ENCODE peak calls at places on chromosome 18, in five cellular contexts. B is sigmoid colon, M is A549, O is kidney, G is prostate gland. F is an unnamed sample. For H3K4me1 and H3K9me3, the result is how much of the 10 kb centered on the place peaks cover.

GRCh38 chr18:78418379-78418778 is 561.2 kb upstream of the SALL3 start:
- DNase-seq in B (no peak), O (no peak), M (no peak), G (no peak), F (no peak)

GRCh38 chr18:25284861-25285574 is 66.9 kb downstream of the ZNF521 start:
- DNase-seq in B (no peak), G (no peak), M (no peak), O (no peak), F (no peak)

GRCh38 chr18:41996020-41996419 is 41.0 kb downstream of the PIK3C3 start:
- DNase-seq in O (no peak), B (no peak), G (no peak), M (no peak), F (no peak)

GRCh38 chr18:63405986-63406385 is 16.3 kb downstream of the VPS4B start:
- DNase-seq in B (peak), M (no peak), G (peak), O (no peak), F (no peak)

GRCh38 chr18:56161604-56162003 is 476.8 kb downstream of the TXNL1 start:
- DNase-seq in B (no peak), M (no peak), G (no peak), O (no peak), F (no peak)

GRCh38 chr18:52715961-52716360 is 376.0 kb downstream of the DCC start:
- DNase-seq in M (no peak), B (no peak), O (no peak), G (no peak), F (no peak)

GRCh38 chr18:75775121-75775520 is 347.6 kb upstream of the SMIM21 start:
- DNase-seq in M (no peak), O (no peak), B (no peak), G (no peak), F (no peak)

GRCh38 chr18:58859935-58860334 is 4.7 kb upstream of the ZNF532 start:
- DNase-seq in B (peak), O (no peak), M (no peak), G (no peak), F (no peak)

GRCh38 chr18:79872423-79872822 is 74.7 kb downstream of the KCNG2 start:
- DNase-seq in O (no peak), B (no peak), G (no peak), M (no peak), F (no peak)

GRCh38 chr18:57780318-57781127 is 22.6 kb downstream of the ATP8B1 start:
- DNase-seq in M (peak), G (no peak), B (no peak), O (no peak), F (no peak)

GRCh38 chr18:35524236-35524635 is 26.5 kb upstream of the INO80C start:
- DNase-seq in M (no peak), B (no peak), O (peak), G (no peak), F (no peak)

GRCh38 chr18:75545189-75545588 is 117.7 kb upstream of the SMIM21 start:
- DNase-seq in O (no peak), B (no peak), M (no peak), G (no peak), F (no peak)

GRCh38 chr18:24995056-24995455 is 356.9 kb downstream of the ZNF521 start:
- DNase-seq in G (no peak), B (no peak), O (no peak), M (no peak), F (no peak)

GRCh38 chr18:24262097-24262496 is 123.2 kb downstream of the CABYR start:
- DNase-seq in G (no peak), B (no peak), M (no peak), O (no peak), F (no peak)

GRCh38 chr18:55452123-55452611 is 135.8 kb downstream of the TCF4 start:
- DNase-seq in B (no peak), M (peak), O (no peak), G (peak), F (no peak)

GRCh38 chr18:8045890-8046289 is 478.8 kb downstream of the PTPRM start:
- DNase-seq in G (no peak), M (no peak), B (no peak), O (no peak), F (peak)

GRCh38 chr18:35515460-35516130 is 17.8 kb upstream of the INO80C start:
- DNase-seq in G (no peak), M (no peak), O (no peak), B (no peak), F (no peak)

GRCh38 chr18:79604205-79604912 is 75.2 kb upstream of the CTDP1 start:
- DNase-seq in M (no peak), B (peak), G (no peak), O (peak), F (no peak)

GRCh38 chr18:27165412-27165811 is 19.7 kb downstream of the CHST9 start:
- DNase-seq in G (no peak), O (no peak), M (no peak), B (no peak), F (no peak)

GRCh38 chr18:78934003-78934402 is 45.6 kb upstream of the SALL3 start:
- DNase-seq in O (peak), G (no peak), B (no peak), M (no peak), F (no peak)

GRCh38 chr18:45166341-45167108 is 448.8 kb upstream of the SLC14A2 start:
- DNase-seq in G (peak), B (no peak), O (peak), M (peak), F (no peak)

GRCh38 chr18:79402977-79403722 is 7.4 kb downstream of the NFATC1 start:
- DNase-seq in O (peak), M (no peak), G (peak), B (peak), F (no peak)

GRCh38 chr18:39675358-39675757 is 2109.8 kb upstream of the CELF4 start:
- DNase-seq in B (no peak), O (no peak), M (no peak), G (no peak), F (no peak)

GRCh38 chr18:9417081-9417841 is 58.1 kb upstream of the RALBP1 start:
- DNase-seq in M (no peak), O (peak), B (peak), G (no peak), F (no peak)

GRCh38 chr18:74351354-74351753 is 35.7 kb downstream of the C18orf63 start:
- DNase-seq in B (no peak), O (no peak), M (no peak), G (no peak), F (no peak)

GRCh38 chr18:49961271-49961670 is 147.9 kb upstream of the ACAA2 start:
- DNase-seq in M (no peak), G (no peak), O (no peak), B (no peak), F (peak)

GRCh38 chr18:30987479-30988241 is 54.9 kb downstream of the DSC3 start:
- DNase-seq in M (peak), G (peak), O (no peak), B (no peak), F (no peak)

GRCh38 chr18:3585656-3586509 is 135.9 kb downstream of the TGIF1 start:
- DNase-seq in B (peak), G (peak), O (peak), M (peak), F (peak)

GRCh38 chr18:50638623-50639398 is 78.9 kb downstream of the MAPK4 start:
- DNase-seq in O (no peak), G (no peak), M (no peak), B (no peak), F (no peak)

GRCh38 chr18:35106013-35106844 is 65.0 kb downstream of the MAPRE2 start:
- DNase-seq in O (no peak), G (no peak), M (no peak), B (no peak), F (peak)

GRCh38 chr18:61285777-61286176 is 47.5 kb upstream of the CDH20 start:
- DNase-seq in M (no peak), B (no peak), G (no peak), O (no peak), F (no peak)
- H3K4me3 ChIP-seq in M (no peak), B (no peak), G (no peak), O (no peak), F (no peak)

GRCh38 chr18:2538844-2539243 is 32.5 kb downstream of the METTL4 start:
- DNase-seq in O (no peak), B (no peak), M (no peak), G (peak), F (no peak)
- H3K4me1 ChIP-seq in O (under half), B (under half), M (under half), G (under half), F (under half)

GRCh38 chr18:14976736-14977430 is 228.9 kb downstream of the ANKRD30B start:
- DNase-seq in O (no peak), B (no peak), G (no peak), M (no peak), F (no peak)
- H3K9me3 ChIP-seq in O (under half), B (under half), G (under half), M (under half), F (under half)

DNA sequence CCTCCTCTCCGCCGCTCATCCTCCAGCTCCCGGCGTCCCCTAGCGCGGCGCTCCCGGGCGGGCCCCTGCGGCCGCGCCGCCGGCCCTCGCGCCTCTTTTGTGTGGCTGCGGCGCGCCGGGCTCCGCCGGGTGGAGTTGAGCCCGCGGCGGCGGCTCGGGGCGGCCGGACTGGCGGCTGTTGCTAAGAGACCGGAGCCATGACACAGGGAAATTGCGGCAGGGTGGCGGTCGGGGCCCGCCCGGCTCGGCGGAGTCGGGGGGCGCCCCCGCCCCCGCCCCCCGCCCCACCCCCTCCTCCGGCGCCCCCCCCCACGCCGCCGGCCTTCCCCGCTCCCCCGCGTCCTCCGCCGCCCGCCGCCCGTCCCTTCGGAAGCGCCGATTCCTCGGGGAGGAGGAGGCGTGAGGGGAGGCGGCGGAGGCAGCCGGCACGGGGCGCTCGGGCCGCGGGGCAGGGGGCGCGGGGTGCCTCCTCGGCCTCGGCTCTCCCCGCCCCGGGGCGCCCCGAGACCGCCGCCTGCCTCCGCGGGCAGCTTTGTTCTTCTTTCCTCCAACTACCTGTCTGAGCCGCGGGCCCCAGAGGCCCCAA is at the start of gene TMEM200C:
- DNase-seq in G (no peak), M (no peak), O (peak), B (peak), F (no peak)
- H3K4me3 ChIP-seq in G (peak), M (peak), O (peak), B (peak), F (no peak)

DNA sequence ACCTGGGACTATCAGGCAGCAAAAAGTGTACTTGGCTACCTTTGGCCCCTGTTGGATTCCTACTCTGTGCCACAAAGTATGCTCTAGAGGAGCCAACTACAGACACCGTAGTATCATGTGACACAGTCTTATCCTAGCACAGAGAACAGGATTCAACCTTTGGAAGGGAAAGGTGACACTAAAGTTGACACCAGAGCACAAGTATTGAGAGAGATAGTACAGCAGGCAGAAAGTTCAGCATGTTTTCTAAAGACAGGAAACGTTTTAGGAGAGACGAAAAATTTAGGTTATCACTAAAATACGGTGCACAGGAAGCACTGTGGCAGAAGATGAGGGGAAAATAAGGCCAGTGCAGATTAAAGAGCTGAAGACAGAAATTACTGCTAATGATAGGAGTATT is 18.6 kb downstream of the SMAD2 start:
- DNase-seq in M (no peak), B (no peak), G (no peak), O (no peak), F (peak)
- H3K4me1 ChIP-seq in M (half or more), B (under half), G (under half), O (under half), F (under half)

GRCh38 chr18:29605365-29605764 is 1428.4 kb upstream of the CDH2 start:
- DNase-seq in B (no peak), O (no peak), M (no peak), G (no peak), F (no peak)
- H3K9me3 ChIP-seq in B (under half), O (under half), M (under half), G (under half), F (under half)

DNA sequence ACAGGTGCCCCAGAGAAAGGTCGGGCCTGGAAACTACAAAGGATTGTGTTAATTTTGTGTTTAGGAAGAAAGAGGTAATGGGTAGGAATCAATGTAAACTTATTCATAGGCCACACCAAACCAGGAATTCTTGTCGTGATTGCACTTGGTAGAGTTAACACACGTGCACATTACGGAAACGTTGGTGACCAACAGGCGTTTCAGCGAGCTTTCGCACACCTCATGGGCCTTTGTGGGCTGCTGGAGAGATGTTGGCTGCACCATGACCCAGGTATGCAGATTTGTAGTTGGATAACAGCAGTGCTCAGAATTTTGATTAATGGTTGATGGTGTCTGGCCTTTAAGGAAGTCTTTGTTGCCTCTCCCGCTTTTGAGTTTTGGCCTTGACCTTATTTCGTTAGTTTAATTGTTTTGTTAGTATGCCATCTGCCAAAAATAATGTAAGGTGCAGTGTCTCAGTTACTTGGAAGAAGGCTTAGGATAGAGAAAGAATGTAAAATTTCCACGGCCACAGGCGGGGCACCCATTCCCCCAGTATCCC is 1.8 kb downstream of the ZNF236 start:
- DNase-seq in G (no peak), M (no peak), B (peak), O (no peak), F (no peak)
- H3K4me3 ChIP-seq in G (no peak), M (peak), B (no peak), O (no peak), F (no peak)

GRCh38 chr18:22674300-22674699 is 256.6 kb upstream of the CTAGE1 start:
- DNase-seq in O (no peak), M (peak), G (no peak), B (no peak), F (no peak)

GRCh38 chr18:22667616-22668422 is 250.1 kb upstream of the CTAGE1 start:
- DNase-seq in G (no peak), B (no peak), O (no peak), M (peak), F (no peak)

GRCh38 chr18:22668496-22668895 is 250.8 kb upstream of the CTAGE1 start:
- DNase-seq in G (no peak), O (no peak), M (no peak), B (no peak), F (no peak)

GRCh38 chr18:22673182-22673862 is 255.6 kb upstream of the CTAGE1 start:
- DNase-seq in M (no peak), G (no peak), O (no peak), B (no peak), F (no peak)

DNA sequence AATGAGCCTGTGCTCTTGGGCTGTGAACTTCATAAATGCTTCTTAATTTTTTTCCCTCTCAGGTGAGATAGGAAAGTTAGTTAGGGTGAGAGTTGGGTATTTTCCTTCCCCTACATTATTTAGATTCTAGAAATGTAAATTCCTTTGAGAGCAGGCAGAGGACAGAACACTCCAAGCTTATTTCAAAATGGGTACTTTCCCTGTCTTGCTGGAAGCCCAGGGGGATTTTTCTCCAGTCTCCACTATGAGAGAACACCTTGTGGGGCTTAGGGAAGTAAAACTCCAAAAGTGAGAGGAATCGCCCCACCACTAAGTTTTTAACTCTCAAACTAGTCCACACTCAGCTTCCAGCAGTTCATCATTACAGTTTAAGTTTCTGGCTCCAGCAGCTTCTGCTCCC is 253.2 kb upstream of the CTAGE1 start:
- DNase-seq in B (no peak), M (no peak), G (no peak), O (no peak), F (no peak)
- H3K4me1 ChIP-seq in B (under half), M (under half), G (under half), O (under half), F (under half)

GRCh38 chr18:37381554-37381953 is 184.0 kb downstream of the CELF4 start:
- DNase-seq in M (no peak), G (no peak), B (no peak), O (peak), F (no peak)

GRCh38 chr18:37383036-37383788 is 182.4 kb downstream of the CELF4 start:
- DNase-seq in B (no peak), G (no peak), O (no peak), M (peak), F (no peak)

GRCh38 chr18:37389684-37390368 is 175.8 kb downstream of the CELF4 start:
- DNase-seq in B (no peak), G (no peak), O (peak), M (no peak), F (no peak)

GRCh38 chr18:37383789-37384151 is 181.8 kb downstream of the CELF4 start:
- DNase-seq in O (no peak), G (no peak), M (no peak), B (no peak), F (no peak)

DNA sequence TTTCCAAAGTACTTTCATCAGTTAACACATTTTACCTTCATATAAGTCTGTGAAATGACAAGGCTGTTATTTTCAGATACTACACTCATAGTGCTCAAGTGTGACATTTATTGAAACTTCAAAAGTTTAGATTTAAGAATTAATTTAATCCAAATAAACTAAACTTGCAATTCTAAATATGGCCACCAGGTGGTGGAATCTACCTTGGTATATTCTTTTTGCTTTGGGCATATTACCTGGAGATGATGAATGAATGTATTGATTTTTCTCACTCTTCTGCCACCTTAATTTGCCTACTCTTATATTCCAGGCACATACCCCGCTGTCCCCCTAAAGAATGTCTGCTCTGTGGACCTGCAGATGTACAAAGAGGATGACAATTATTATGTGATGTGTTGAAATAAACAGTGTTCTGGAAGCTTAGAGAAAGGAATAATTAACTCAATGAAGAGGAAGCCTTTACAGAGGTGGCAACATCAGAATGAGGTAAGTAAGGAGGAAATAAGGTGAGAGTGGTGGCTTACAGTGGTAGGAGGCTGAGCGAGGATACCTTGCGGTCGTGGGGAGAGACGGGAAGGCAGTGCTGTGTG is 179.7 kb downstream of the CELF4 start:
- DNase-seq in G (no peak), M (peak), O (no peak), B (no peak), F (peak)
- H3K9me3 ChIP-seq in G (under half), M (under half), O (under half), B (under half), F (under half)